ENCODE peak calls at places on chromosome 1, in ten cellular contexts. One of them, this sample, is unnamed.
A peak's percentile ranks its signal among the peaks of the same experiment; 100 is the strongest.

GRCh38 chr1:241356519-241357365 is at the start of gene RGS7:
- DNase-seq in spleen: peak; percentile 83
- DNase-seq in GM10248: peak; percentile 40
- DNase-seq in A549: peak; percentile 36
- DNase-seq in heart right ventricle: peak; percentile 32
- DNase-seq in fibroblast of pulmonary artery: peak; percentile 49
- DNase-seq in glutamatergic neuron: peak; percentile 86
- DNase-seq in lower lobe of right lung: peak; percentile 46
- DNase-seq in transverse colon: peak; percentile 20
- DNase-seq in uterus: no peak
- DNase-seq in this sample: peak; percentile 12

GRCh38 chr1:151492120-151492519 is 19.1 kb upstream of the CGN start:
- DNase-seq in spleen: no peak
- DNase-seq in fibroblast of pulmonary artery: no peak
- DNase-seq in lower lobe of right lung: no peak
- DNase-seq in heart right ventricle: no peak
- DNase-seq in glutamatergic neuron: no peak
- DNase-seq in transverse colon: no peak
- DNase-seq in uterus: no peak
- DNase-seq in GM10248: no peak
- DNase-seq in A549: no peak
- DNase-seq in this sample: no peak

GRCh38 chr1:151314137-151314875 is 12.9 kb downstream of the PI4KB start:
- DNase-seq in transverse colon: peak; percentile 55
- DNase-seq in glutamatergic neuron: no peak
- DNase-seq in A549: peak; percentile 38
- DNase-seq in lower lobe of right lung: peak; percentile 51
- DNase-seq in heart right ventricle: peak; percentile 77
- DNase-seq in spleen: no peak
- DNase-seq in fibroblast of pulmonary artery: peak; percentile 92
- DNase-seq in uterus: peak; percentile 88
- DNase-seq in GM10248: no peak
- DNase-seq in this sample: no peak

GRCh38 chr1:1630965-1631792 is 794 bp upstream of the MMP23B start:
- DNase-seq in lower lobe of right lung: peak; percentile 57
- DNase-seq in glutamatergic neuron: peak; percentile 81
- DNase-seq in uterus: no peak
- DNase-seq in fibroblast of pulmonary artery: peak; percentile 29
- DNase-seq in transverse colon: peak; percentile 60
- DNase-seq in GM10248: no peak
- DNase-seq in A549: no peak
- DNase-seq in spleen: peak; percentile 86
- DNase-seq in heart right ventricle: peak; percentile 76
- DNase-seq in this sample: peak; percentile 5

GRCh38 chr1:22313321-22313720 is 138.3 kb upstream of the ZBTB40 start:
- DNase-seq in uterus: no peak
- DNase-seq in heart right ventricle: no peak
- DNase-seq in glutamatergic neuron: no peak
- DNase-seq in spleen: no peak
- DNase-seq in lower lobe of right lung: no peak
- DNase-seq in transverse colon: no peak
- DNase-seq in GM10248: no peak
- DNase-seq in fibroblast of pulmonary artery: no peak
- DNase-seq in A549: no peak
- DNase-seq in this sample: no peak

GRCh38 chr1:164743991-164744390 is 185.0 kb downstream of the PBX1 start:
- DNase-seq in spleen: no peak
- DNase-seq in heart right ventricle: no peak
- DNase-seq in lower lobe of right lung: no peak
- DNase-seq in fibroblast of pulmonary artery: no peak
- DNase-seq in uterus: no peak
- DNase-seq in glutamatergic neuron: no peak
- DNase-seq in GM10248: no peak
- DNase-seq in A549: no peak
- DNase-seq in transverse colon: no peak
- DNase-seq in this sample: no peak

GRCh38 chr1:39673215-39673614 is 1.3 kb upstream of the NT5C1A start:
- DNase-seq in A549: no peak
- DNase-seq in GM10248: no peak
- DNase-seq in lower lobe of right lung: no peak
- DNase-seq in heart right ventricle: no peak
- DNase-seq in uterus: no peak
- DNase-seq in transverse colon: no peak
- DNase-seq in fibroblast of pulmonary artery: no peak
- DNase-seq in spleen: no peak
- DNase-seq in glutamatergic neuron: no peak
- DNase-seq in this sample: no peak

GRCh38 chr1:211752951-211753486 is 77.5 kb downstream of the LPGAT1 start:
- DNase-seq in lower lobe of right lung: no peak
- DNase-seq in spleen: no peak
- DNase-seq in A549: no peak
- DNase-seq in GM10248: no peak
- DNase-seq in glutamatergic neuron: no peak
- DNase-seq in fibroblast of pulmonary artery: peak; percentile 22
- DNase-seq in transverse colon: no peak
- DNase-seq in uterus: no peak
- DNase-seq in heart right ventricle: no peak
- DNase-seq in this sample: no peak

GRCh38 chr1:11266268-11267074 is 4.1 kb upstream of the MTOR start:
- DNase-seq in heart right ventricle: no peak
- DNase-seq in glutamatergic neuron: no peak
- DNase-seq in spleen: no peak
- DNase-seq in fibroblast of pulmonary artery: no peak
- DNase-seq in A549: no peak
- DNase-seq in transverse colon: no peak
- DNase-seq in lower lobe of right lung: no peak
- DNase-seq in uterus: no peak
- DNase-seq in GM10248: no peak
- DNase-seq in this sample: no peak

DNA sequence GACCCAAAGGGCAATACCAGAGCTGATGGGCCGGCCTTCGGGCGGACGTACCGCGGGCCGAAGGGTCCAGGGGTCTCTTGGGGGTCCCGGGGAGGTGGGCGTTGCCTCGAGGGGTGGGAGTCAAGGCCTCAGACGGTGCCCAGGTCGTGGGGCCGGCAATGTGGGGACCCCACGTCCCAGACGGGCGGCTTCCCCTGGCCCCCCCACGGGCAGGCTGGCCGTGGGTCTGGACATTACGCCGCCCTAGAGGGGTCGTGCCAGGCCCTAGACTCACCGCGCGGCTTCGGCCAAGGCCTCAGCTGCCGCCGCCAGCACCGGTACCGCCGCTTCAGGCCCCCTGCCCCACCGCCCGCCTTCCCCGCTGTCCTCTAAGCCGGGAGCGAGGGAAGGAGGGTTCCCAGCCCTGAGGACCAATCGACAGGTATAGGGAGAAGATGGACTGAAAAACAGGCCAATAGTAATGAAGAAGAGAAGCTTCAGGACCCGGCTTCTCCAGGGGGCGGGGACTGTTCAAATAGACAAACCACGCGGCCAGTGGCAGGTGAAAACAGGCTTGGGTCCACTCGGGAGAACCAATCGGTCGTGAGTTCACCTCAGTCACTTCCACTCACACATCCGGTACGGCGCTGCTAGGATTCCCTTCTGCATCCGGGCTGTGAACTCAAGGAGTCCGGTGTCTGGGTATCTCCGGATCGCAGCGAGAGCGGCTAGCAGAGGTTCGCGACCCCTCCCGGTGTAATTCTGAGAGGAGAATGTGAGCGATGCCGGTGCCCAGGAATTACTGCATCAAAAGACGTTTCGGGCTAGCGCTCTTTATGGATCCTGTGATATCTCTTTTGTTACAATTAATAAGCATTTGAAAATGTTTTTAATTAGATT is at the start of gene MTOR:
- DNase-seq in glutamatergic neuron: peak; percentile 94
- DNase-seq in GM10248: peak; percentile 98
- DNase-seq in lower lobe of right lung: peak; percentile 99
- DNase-seq in spleen: peak; percentile 98
- DNase-seq in uterus: peak; percentile 99
- DNase-seq in A549: peak; percentile 94
- DNase-seq in heart right ventricle: peak; percentile 95
- DNase-seq in fibroblast of pulmonary artery: peak; percentile 100
- DNase-seq in transverse colon: peak; percentile 99
- DNase-seq in this sample: peak; percentile 100
- TF ChIP-seq CTCF in glutamatergic neuron: no peak
- TF ChIP-seq CTCF in GM10248: no peak
- TF ChIP-seq CTCF in lower lobe of right lung: peak; percentile 16
- TF ChIP-seq CTCF in spleen: no peak
- TF ChIP-seq CTCF in uterus: no peak
- TF ChIP-seq CTCF in A549: no peak
- TF ChIP-seq CTCF in heart right ventricle: peak; percentile 28
- TF ChIP-seq CTCF in fibroblast of pulmonary artery: peak; percentile 10
- TF ChIP-seq CTCF in transverse colon: no peak
- TF ChIP-seq CTCF in this sample: peak; percentile 10

GRCh38 chr1:58844176-58844575 is 60.3 kb upstream of the JUN start:
- DNase-seq in GM10248: no peak
- DNase-seq in lower lobe of right lung: no peak
- DNase-seq in glutamatergic neuron: no peak
- DNase-seq in A549: no peak
- DNase-seq in transverse colon: no peak
- DNase-seq in uterus: no peak
- DNase-seq in fibroblast of pulmonary artery: no peak
- DNase-seq in spleen: no peak
- DNase-seq in heart right ventricle: no peak
- DNase-seq in this sample: no peak

GRCh38 chr1:58845947-58846346 is 62.1 kb upstream of the JUN start:
- DNase-seq in heart right ventricle: no peak
- DNase-seq in transverse colon: no peak
- DNase-seq in GM10248: no peak
- DNase-seq in A549: no peak
- DNase-seq in glutamatergic neuron: no peak
- DNase-seq in uterus: no peak
- DNase-seq in lower lobe of right lung: no peak
- DNase-seq in spleen: no peak
- DNase-seq in fibroblast of pulmonary artery: no peak
- DNase-seq in this sample: no peak

GRCh38 chr1:58852731-58853485 is 69.1 kb upstream of the JUN start:
- DNase-seq in A549: no peak
- DNase-seq in GM10248: no peak
- DNase-seq in heart right ventricle: no peak
- DNase-seq in fibroblast of pulmonary artery: no peak
- DNase-seq in glutamatergic neuron: no peak
- DNase-seq in transverse colon: no peak
- DNase-seq in lower lobe of right lung: no peak
- DNase-seq in uterus: no peak
- DNase-seq in spleen: no peak
- DNase-seq in this sample: no peak

GRCh38 chr1:58849556-58849955 is 65.7 kb upstream of the JUN start:
- DNase-seq in fibroblast of pulmonary artery: no peak
- DNase-seq in A549: no peak
- DNase-seq in transverse colon: no peak
- DNase-seq in glutamatergic neuron: no peak
- DNase-seq in lower lobe of right lung: no peak
- DNase-seq in uterus: no peak
- DNase-seq in spleen: no peak
- DNase-seq in GM10248: no peak
- DNase-seq in heart right ventricle: no peak
- DNase-seq in this sample: no peak

DNA sequence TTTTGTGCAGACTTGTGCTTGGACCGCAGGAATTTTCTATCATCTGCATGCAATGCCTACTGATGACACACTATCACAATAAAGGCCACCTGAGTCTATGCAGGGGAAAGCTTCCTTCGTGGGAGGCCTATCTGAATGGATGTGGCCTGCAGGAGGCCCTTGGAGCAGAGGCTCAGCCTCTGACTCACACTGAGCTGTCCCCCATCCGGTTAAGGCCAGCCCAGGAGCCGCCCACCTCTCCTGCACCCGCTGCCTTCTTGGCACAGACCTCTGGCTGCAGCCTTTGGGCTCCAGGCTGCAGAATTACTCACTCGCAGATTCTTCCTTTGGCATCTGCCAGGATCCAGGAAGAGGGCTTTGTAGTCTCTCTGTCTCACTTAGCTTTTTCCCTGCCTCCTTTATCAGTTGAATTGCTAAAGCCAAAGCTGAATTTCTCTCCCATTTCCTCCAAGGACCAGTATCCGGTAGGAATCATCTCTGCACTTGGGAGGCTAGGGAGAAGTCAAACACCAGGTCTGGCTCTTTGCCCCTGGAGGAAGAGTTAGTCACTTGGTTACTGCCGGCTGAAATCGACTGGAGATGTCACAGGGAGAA is 65.1 kb upstream of the JUN start:
- DNase-seq in transverse colon: peak; percentile 25
- DNase-seq in A549: peak; percentile 72
- DNase-seq in glutamatergic neuron: no peak
- DNase-seq in GM10248: no peak
- DNase-seq in fibroblast of pulmonary artery: peak; percentile 98
- DNase-seq in uterus: peak; percentile 74
- DNase-seq in heart right ventricle: peak; percentile 59
- DNase-seq in spleen: no peak
- DNase-seq in lower lobe of right lung: no peak
- DNase-seq in this sample: no peak
- TF ChIP-seq CTCF in transverse colon: no peak
- TF ChIP-seq CTCF in A549: no peak
- TF ChIP-seq CTCF in glutamatergic neuron: no peak
- TF ChIP-seq CTCF in GM10248: no peak
- TF ChIP-seq CTCF in fibroblast of pulmonary artery: peak; percentile 29
- TF ChIP-seq CTCF in uterus: no peak
- TF ChIP-seq CTCF in heart right ventricle: no peak
- TF ChIP-seq CTCF in spleen: no peak
- TF ChIP-seq CTCF in lower lobe of right lung: no peak
- TF ChIP-seq CTCF in this sample: no peak

DNA sequence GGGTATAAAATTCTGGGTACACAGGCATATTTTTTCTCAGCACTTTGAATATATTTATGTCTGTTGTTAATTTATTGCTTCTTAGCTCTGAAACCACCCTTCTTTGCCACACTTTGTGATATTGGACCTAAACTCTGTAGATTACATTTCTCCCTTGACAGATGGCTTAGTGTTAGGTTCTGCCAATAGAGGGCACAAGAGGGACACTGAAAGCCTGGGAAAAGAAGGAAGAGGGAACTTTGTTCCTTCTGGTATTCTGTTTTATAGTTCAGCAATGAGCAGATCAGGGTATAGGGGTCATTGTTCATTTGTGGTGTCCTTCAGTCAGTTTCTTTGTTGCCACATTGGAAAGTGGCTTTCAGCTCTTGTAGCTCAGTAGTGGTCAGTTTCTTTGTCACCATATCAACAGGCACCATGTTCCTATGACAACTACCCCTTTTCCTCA is 423.5 kb upstream of the PROX1 start:
- DNase-seq in spleen: no peak
- DNase-seq in GM10248: no peak
- DNase-seq in lower lobe of right lung: no peak
- DNase-seq in A549: no peak
- DNase-seq in glutamatergic neuron: no peak
- DNase-seq in heart right ventricle: no peak
- DNase-seq in transverse colon: peak; percentile 19
- DNase-seq in fibroblast of pulmonary artery: no peak
- DNase-seq in uterus: no peak
- DNase-seq in this sample: no peak
- TF ChIP-seq CTCF in spleen: no peak
- TF ChIP-seq CTCF in GM10248: peak; percentile 9
- TF ChIP-seq CTCF in lower lobe of right lung: peak; percentile 34
- TF ChIP-seq CTCF in A549: no peak
- TF ChIP-seq CTCF in glutamatergic neuron: peak; percentile 53
- TF ChIP-seq CTCF in heart right ventricle: peak; percentile 46
- TF ChIP-seq CTCF in transverse colon: peak; percentile 24
- TF ChIP-seq CTCF in fibroblast of pulmonary artery: peak; percentile 7
- TF ChIP-seq CTCF in uterus: no peak
- TF ChIP-seq CTCF in this sample: peak; percentile 21

DNA sequence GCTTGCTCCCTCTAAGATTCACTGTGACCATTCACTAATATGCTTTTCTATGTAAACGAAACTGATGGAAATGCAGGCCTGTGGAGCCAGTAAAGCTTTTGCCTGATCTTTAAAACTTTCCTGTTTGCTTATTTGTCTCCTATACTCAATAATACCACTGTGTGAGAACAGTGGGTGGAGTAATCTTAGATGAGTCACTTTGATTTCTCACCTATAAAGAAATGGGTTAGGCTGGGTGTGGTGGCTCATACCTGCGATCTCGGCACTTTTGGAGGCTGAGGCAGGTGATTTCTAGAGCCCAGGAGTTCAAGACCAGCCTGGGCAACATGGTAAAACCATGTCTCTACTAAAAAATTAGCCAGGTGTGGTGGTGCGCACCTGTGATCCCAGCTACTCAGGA is 70.8 kb downstream of the RWDD3 start:
- DNase-seq in A549: no peak
- DNase-seq in spleen: no peak
- DNase-seq in glutamatergic neuron: no peak
- DNase-seq in transverse colon: peak; percentile 23
- DNase-seq in lower lobe of right lung: no peak
- DNase-seq in fibroblast of pulmonary artery: no peak
- DNase-seq in heart right ventricle: no peak
- DNase-seq in uterus: no peak
- DNase-seq in GM10248: no peak
- DNase-seq in this sample: no peak
- TF ChIP-seq CTCF in A549: no peak
- TF ChIP-seq CTCF in spleen: no peak
- TF ChIP-seq CTCF in glutamatergic neuron: no peak
- TF ChIP-seq CTCF in transverse colon: no peak
- TF ChIP-seq CTCF in lower lobe of right lung: no peak
- TF ChIP-seq CTCF in fibroblast of pulmonary artery: no peak
- TF ChIP-seq CTCF in heart right ventricle: no peak
- TF ChIP-seq CTCF in uterus: no peak
- TF ChIP-seq CTCF in GM10248: no peak
- TF ChIP-seq CTCF in this sample: no peak